ENCODE peak calls at places on chromosomes 7 and 10, in six cellular contexts. F is K562, L is A549, N is IMR-90, D is HEK293T, P is HepG2. Z is an unnamed sample.

GRCh38 chr7:2006921-2007381 is 225.8 kb downstream of the MAD1L1 start:
- DNase-seq in L (no peak), D (no peak), P (no peak), N (no peak), F (no peak), Z (no peak)

GRCh38 chr10:124630551-124630950 is 113.6 kb downstream of the FAM53B start:
- DNase-seq in F (no peak), L (no peak), N (no peak), D (no peak), P (no peak), Z (no peak)

GRCh38 chr7:29596593-29597178 is 33.1 kb downstream of the PRR15 start:
- DNase-seq in P (no peak), D (no peak), N (no peak), L (no peak), F (no peak), Z (no peak)

GRCh38 chr7:84113286-84113685 is 81.3 kb downstream of the SEMA3A start:
- DNase-seq in P (no peak), D (no peak), L (no peak), F (no peak), N (no peak), Z (no peak)

GRCh38 chr7:99098824-99099498 is 44.9 kb downstream of the SMURF1 start:
- DNase-seq in N (no peak), L (peak; percentile 76), F (no peak), D (peak; percentile 39), P (peak; percentile 96), Z (no peak)

GRCh38 chr10:61304751-61305150 is 148.4 kb downstream of the TMEM26 start:
- DNase-seq in F (no peak), P (no peak), L (no peak), N (no peak), D (no peak), Z (no peak)

GRCh38 chr10:51894752-51895151 is 195.4 kb upstream of the CSTF2T start:
- DNase-seq in L (no peak), D (no peak), P (no peak), N (peak; percentile 73), F (no peak), Z (no peak)

GRCh38 chr10:73017955-73018480 is 63.4 kb upstream of the PLA2G12B start:
- DNase-seq in L (no peak), F (no peak), P (no peak), N (no peak), D (no peak), Z (no peak)

GRCh38 chr10:126117196-126117595 is 220.8 kb downstream of the FANK1 start:
- DNase-seq in F (no peak), D (no peak), P (no peak), L (no peak), N (no peak), Z (no peak)

GRCh38 chr10:93796167-93796566 is 38.4 kb downstream of the LGI1 start:
- DNase-seq in P (no peak), F (no peak), L (no peak), D (no peak), N (no peak), Z (no peak)

GRCh38 chr7:99707096-99707495 is 27.3 kb upstream of the CYP3A5 start:
- DNase-seq in D (no peak), L (no peak), N (peak; percentile 21), P (no peak), F (no peak), Z (no peak)

GRCh38 chr10:43233601-43234430 is 33.0 kb downstream of the RASGEF1A start:
- DNase-seq in P (no peak), N (no peak), D (no peak), L (no peak), F (no peak), Z (no peak)

GRCh38 chr10:130380056-130380455 is 243.9 kb downstream of the GLRX3 start:
- DNase-seq in P (no peak), F (no peak), D (no peak), N (no peak), L (no peak), Z (no peak)

GRCh38 chr7:17680943-17681351 is 259.3 kb downstream of the SNX13 start:
- DNase-seq in N (peak; percentile 49), D (no peak), P (peak; percentile 11), F (peak; percentile 18), L (peak; percentile 20), Z (no peak)

GRCh38 chr7:33886100-33886623 is 19.2 kb upstream of the BMPER start:
- DNase-seq in N (peak; percentile 35), F (peak; percentile 18), L (peak; percentile 51), D (peak; percentile 81), P (peak; percentile 11), Z (no peak)

GRCh38 chr10:51397695-51398094 is 301.7 kb downstream of the CSTF2T start:
- DNase-seq in L (no peak), F (no peak), N (peak; percentile 84), P (no peak), D (no peak), Z (no peak)

GRCh38 chr7:6642239-6642839 is 5.2 kb downstream of the ZNF316 start:
- DNase-seq in D (no peak), L (no peak), F (no peak), P (no peak), N (no peak), Z (no peak)

GRCh38 chr7:106384373-106384772 is 99.6 kb upstream of the NAMPT start:
- DNase-seq in P (no peak), D (no peak), N (no peak), F (no peak), L (no peak), Z (no peak)

GRCh38 chr10:119090026-119090808 is 9.6 kb upstream of the EIF3A start:
- DNase-seq in N (no peak), F (no peak), L (no peak), P (no peak), D (no peak), Z (no peak)

GRCh38 chr10:14571866-14572507 is 202.7 kb downstream of the FAM107B start:
- DNase-seq in F (no peak), N (peak; percentile 59), D (no peak), L (peak; percentile 96), P (peak; percentile 96), Z (no peak)

GRCh38 chr7:20238754-20239324 is 21.7 kb upstream of the MACC1 start:
- DNase-seq in L (no peak), F (peak; percentile 90), N (no peak), P (no peak), D (no peak), Z (peak; percentile 98)

GRCh38 chr7:150801946-150802771 is 1.6 kb downstream of the TMEM176A start:
- DNase-seq in D (no peak), N (no peak), P (no peak), F (no peak), L (no peak), Z (no peak)

GRCh38 chr7:150800576-150801241 is at the start of gene TMEM176A:
- DNase-seq in L (no peak), P (no peak), F (no peak), N (no peak), D (no peak), Z (no peak)

GRCh38 chr7:150801242-150801945 is 825 bp downstream of the TMEM176A start:
- DNase-seq in D (no peak), F (no peak), P (no peak), L (no peak), N (no peak), Z (no peak)

GRCh38 chr7:150799156-150799555 is 1.0 kb downstream of the TMEM176B start:
- DNase-seq in D (no peak), F (no peak), L (no peak), P (no peak), N (no peak), Z (no peak)

DNA sequence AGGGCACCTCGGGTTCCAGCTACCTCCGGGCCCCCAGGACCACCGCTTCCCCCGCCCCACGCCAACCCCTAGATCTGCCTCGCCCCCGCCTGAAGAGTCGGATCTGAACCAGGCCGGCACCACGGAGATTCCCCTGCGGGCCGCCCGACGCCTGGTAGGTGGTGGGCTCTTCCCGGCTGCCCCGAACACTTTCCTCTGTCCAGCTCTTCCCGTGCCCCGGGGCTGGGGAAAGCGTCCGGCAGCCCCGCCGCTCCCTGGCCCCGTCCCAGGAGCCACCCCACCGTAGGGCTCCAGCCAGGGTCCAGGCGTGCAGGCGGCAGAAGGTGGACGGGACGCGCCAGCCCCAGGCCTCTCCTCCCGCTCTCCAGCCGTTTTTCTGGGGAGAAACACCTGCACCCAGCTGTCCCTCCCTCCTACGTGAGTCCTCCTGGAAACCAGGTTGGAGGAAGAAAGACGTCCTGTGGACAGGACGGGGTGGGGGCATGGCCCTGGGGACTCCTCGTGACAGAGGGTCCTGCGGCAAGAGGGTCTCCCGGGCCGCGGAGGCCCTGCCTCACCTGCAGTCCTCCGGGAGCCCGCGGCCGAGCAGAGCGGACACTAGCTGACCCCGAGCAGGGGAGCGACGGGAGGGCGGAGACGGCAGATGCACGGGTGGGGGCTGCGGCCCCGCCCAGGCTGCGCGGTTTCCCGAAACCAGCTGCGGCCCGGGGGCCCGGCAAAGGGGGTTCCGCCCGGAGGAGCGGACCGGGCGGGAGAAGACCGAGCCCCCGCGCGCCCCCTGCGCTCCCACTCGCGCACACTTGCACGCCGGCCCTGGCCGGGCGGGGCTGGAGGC is at the start of gene TMEM176B:
- DNase-seq in N (no peak), F (no peak), P (no peak), D (no peak), L (no peak), Z (no peak)
- TF ChIP-seq BHLHE40 in N (no peak), F (no peak), P (no peak), D (no peak), L (no peak), Z (no peak)

DNA sequence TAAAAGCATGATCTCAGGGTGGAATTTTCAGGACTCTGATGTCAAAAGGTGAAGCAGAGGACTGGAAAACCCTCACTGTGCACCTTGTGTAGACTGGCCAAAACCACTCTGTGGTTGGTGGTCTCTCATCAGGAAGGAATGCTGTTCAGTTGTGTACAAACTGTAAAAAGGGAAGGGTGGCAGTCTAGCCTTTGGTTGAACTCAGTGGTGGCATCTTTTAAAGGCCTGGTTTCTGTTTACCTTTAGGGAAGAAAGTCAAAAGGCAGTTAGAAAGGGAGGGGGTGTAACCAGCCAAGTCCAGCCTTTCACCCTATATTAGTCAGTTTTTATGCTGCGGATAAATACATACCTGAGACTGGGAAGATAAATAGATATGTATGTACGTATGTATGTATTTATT is 7.0 kb upstream of the ACTR3B start:
- DNase-seq in N (no peak), P (no peak), F (no peak), L (no peak), D (no peak), Z (no peak)
- TF ChIP-seq BHLHE40 in N (no peak), P (no peak), F (no peak), L (no peak), D (no peak), Z (no peak)

GRCh38 chr7:40753455-40753854 is 618.6 kb downstream of the SUGCT start:
- DNase-seq in N (no peak), D (no peak), L (no peak), P (no peak), F (no peak), Z (no peak)
- TF ChIP-seq BHLHE40 in N (no peak), D (no peak), L (no peak), P (no peak), F (no peak), Z (no peak)

DNA sequence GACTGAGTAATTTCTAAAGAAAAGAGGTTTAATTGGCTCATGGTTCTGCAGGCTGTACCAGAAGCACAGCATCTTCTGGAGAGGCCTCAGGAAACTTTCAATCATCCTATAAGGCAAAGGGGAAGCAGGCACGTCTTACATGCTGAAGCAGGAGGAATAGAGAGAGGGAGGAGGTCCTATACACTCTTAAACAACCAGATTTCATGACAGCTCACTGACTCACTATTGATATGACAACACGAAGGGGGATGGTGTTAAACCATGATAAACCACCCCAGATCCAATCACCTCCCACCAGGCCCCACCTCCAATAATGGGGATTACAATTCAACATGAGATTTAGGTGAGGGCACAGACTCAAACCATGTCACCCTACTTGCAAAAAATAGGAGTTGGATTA is 201.5 kb downstream of the CDK14 start:
- DNase-seq in F (no peak), D (no peak), P (no peak), L (no peak), N (peak; percentile 27), Z (no peak)
- TF ChIP-seq BHLHE40 in F (no peak), D (no peak), P (no peak), L (no peak), N (no peak), Z (no peak)